ENCODE peak calls at places on chromosomes 7 and 10, in four cellular contexts. Y is GM13976; P is CD8-positive, alpha-beta T cell; C is activated CD8-positive, alpha-beta T cell treated with anti-CD3 and anti-CD28 coated beads for 36 hours. S is an unnamed sample.

GRCh38 chr10:21849624-21850023 is 153.9 kb downstream of the DNAJC1 start:
- DNase-seq in Y (no peak), P (no peak), C (no peak), S (no peak)

GRCh38 chr10:127880557-127880956 is 12.2 kb downstream of the CLRN3 start:
- DNase-seq in Y (no peak), P (no peak), C (no peak), S (peak)

GRCh38 chr7:10646249-10646648 is 327.4 kb upstream of the PHF14 start:
- DNase-seq in Y (no peak), P (no peak), C (no peak), S (no peak)

GRCh38 chr10:86292462-86293322 is 73.9 kb downstream of the GRID1 start:
- DNase-seq in Y (no peak), P (no peak), C (no peak), S (no peak)

GRCh38 chr7:30979027-30979426 is 15.3 kb downstream of the GHRHR start:
- DNase-seq in Y (no peak), P (no peak), C (no peak), S (no peak)

GRCh38 chr7:134552105-134552504 is 3.2 kb downstream of the AKR1B15 start:
- DNase-seq in Y (no peak), P (no peak), C (no peak), S (peak)

GRCh38 chr7:29607889-29608288 is 44.3 kb downstream of the PRR15 start:
- DNase-seq in Y (no peak), P (no peak), C (no peak), S (no peak)

GRCh38 chr7:1247527-1248041 is 14.9 kb downstream of the UNCX start:
- DNase-seq in Y (no peak), P (no peak), C (no peak), S (no peak)

GRCh38 chr10:67775274-67775673 is 62.7 kb downstream of the DNAJC12 start:
- DNase-seq in Y (no peak), P (no peak), C (no peak), S (no peak)

GRCh38 chr10:21171197-21171935 is 274.3 kb upstream of the NEBL start:
- DNase-seq in Y (no peak), P (no peak), C (peak), S (no peak)

GRCh38 chr10:43384252-43385221 is 13.1 kb downstream of the FXYD4 start:
- DNase-seq in Y (no peak), P (no peak), C (no peak), S (no peak)

GRCh38 chr10:119658274-119658673 is 7.1 kb downstream of the BAG3 start:
- DNase-seq in Y (no peak), P (no peak), C (no peak), S (peak)

GRCh38 chr7:141785711-141786552 is 4.1 kb upstream of the TAS2R5 start:
- DNase-seq in Y (peak), P (peak), C (peak), S (no peak)

GRCh38 chr10:57628592-57629284 is 639.0 kb downstream of the IPMK start:
- DNase-seq in Y (no peak), P (no peak), C (no peak), S (no peak)

GRCh38 chr10:7817576-7817975 is 729 bp upstream of the TAF3 start:
- DNase-seq in Y (no peak), P (no peak), C (no peak), S (no peak)

GRCh38 chr7:133978502-133979295 is 148.4 kb upstream of the LRGUK start:
- DNase-seq in Y (no peak), P (no peak), C (no peak), S (no peak)

GRCh38 chr10:75971402-75972211 is 540.2 kb downstream of the LRMDA start:
- DNase-seq in Y (no peak), P (no peak), C (no peak), S (no peak)

GRCh38 chr10:86443069-86443468 is 76.5 kb upstream of the GRID1 start:
- DNase-seq in Y (no peak), P (no peak), C (no peak), S (no peak)

GRCh38 chr10:132446661-132447445 is 49.9 kb downstream of the PWWP2B start:
- DNase-seq in Y (no peak), P (peak), C (peak), S (no peak)

GRCh38 chr10:123795846-123796590 is 95.6 kb downstream of the CPXM2 start:
- DNase-seq in Y (peak), P (no peak), C (no peak), S (no peak)

GRCh38 chr7:34845666-34846361 is 187.8 kb downstream of the NPSR1 start:
- DNase-seq in Y (no peak), P (no peak), C (no peak), S (no peak)

GRCh38 chr10:103847346-103847745 is 8.0 kb downstream of the SH3PXD2A start:
- DNase-seq in Y (no peak), P (no peak), C (no peak), S (no peak)

GRCh38 chr10:103849880-103850571 is 5.3 kb downstream of the SH3PXD2A start:
- DNase-seq in Y (no peak), P (no peak), C (no peak), S (no peak)

GRCh38 chr10:103849212-103849877 is 6.0 kb downstream of the SH3PXD2A start:
- DNase-seq in Y (no peak), P (no peak), C (no peak), S (no peak)

GRCh38 chr10:103845983-103846382 is 9.4 kb downstream of the SH3PXD2A start:
- DNase-seq in Y (peak), P (peak), C (peak), S (peak)

GRCh38 chr10:103847909-103848468 is 7.4 kb downstream of the SH3PXD2A start:
- DNase-seq in Y (no peak), P (no peak), C (peak), S (no peak)
- TF ChIP-seq CTCF in Y (no peak), P (no peak), C (peak), S (no peak)

DNA sequence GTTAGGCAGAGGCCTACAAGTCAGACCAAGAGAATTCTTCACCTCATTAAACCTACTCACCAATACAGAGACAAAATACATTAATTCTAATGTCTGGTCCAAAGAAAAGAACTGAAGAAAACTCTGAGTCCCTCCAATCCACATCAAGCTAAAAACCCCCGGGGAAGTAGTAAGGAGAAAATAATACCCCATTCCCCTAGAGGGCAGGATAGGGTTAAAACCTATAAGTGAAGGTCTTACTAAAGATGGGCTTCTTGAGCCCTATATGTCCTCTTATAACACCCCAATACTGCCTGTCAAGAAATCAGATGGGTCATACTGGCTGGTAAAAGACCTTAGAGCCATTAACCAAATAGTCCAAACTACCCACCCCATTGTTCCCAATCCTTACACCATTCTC is 141.3 kb upstream of the TMEM106B start:
- DNase-seq in Y (no peak), P (no peak), C (no peak), S (no peak)
- TF ChIP-seq CTCF in Y (no peak), P (no peak), C (no peak), S (no peak)

DNA sequence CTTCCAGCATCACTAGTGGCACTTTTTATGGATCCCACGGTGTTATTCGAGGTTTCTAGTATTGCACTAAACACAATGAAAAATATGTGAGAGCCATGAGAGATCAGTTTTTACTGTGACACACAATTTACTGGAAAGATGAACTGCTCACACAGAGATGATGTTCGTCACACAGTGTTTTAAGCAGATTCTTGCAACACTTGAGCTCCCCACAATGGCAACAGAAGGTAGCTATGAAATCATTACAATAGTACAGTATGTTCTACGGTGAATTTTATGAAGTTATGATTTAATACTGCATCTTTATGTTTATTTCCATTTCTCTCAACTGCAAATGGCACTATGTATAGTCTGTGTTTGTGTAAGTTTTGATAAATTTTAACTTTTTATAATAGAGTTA is 27.4 kb upstream of the ENTPD1 start:
- DNase-seq in Y (no peak), P (no peak), C (no peak), S (no peak)
- TF ChIP-seq CTCF in Y (no peak), P (no peak), C (no peak), S (no peak)

DNA sequence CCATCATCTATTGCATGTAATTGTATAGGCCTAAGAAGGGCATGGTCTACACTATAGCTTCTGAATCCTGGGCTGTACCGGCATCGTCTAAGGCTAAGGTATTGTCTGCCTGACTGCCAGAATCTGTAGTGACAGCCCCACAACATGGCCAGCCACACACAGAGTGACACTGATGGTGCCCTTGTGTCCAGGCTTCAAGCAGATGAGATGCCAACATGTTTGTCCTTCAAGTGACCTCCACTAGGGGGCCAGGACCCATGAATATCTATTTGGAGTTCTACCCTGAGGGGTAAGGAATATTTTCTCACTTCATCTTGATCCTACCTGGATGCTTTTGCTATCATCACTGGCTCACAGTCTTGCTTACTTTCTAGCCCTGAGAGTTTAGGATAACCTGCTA is 1.5 kb downstream of the CYP3A7 start:
- DNase-seq in Y (no peak), P (no peak), C (no peak), S (no peak)
- TF ChIP-seq CTCF in Y (no peak), P (peak), C (peak), S (no peak)

GRCh38 chr7:6420680-6421079 is 27.1 kb downstream of the DAGLB start:
- DNase-seq in Y (no peak), P (no peak), C (no peak), S (no peak)

GRCh38 chr7:6419310-6419773 is 28.4 kb downstream of the DAGLB start:
- DNase-seq in Y (no peak), P (no peak), C (no peak), S (peak)

GRCh38 chr7:6417408-6417807 is 30.3 kb downstream of the DAGLB start:
- DNase-seq in Y (no peak), P (no peak), C (no peak), S (no peak)

GRCh38 chr7:6413637-6414036 is 34.1 kb downstream of the DAGLB start:
- DNase-seq in Y (no peak), P (no peak), C (no peak), S (no peak)

GRCh38 chr7:6416516-6417145 is 31.1 kb downstream of the DAGLB start:
- DNase-seq in Y (no peak), P (no peak), C (no peak), S (no peak)
- TF ChIP-seq CTCF in Y (no peak), P (no peak), C (no peak), S (no peak)

GRCh38 chr10:5199398-5199797 is 2.8 kb downstream of the AKR1C4 start:
- DNase-seq in Y (no peak), P (no peak), C (no peak), S (no peak)
- TF ChIP-seq CTCF in Y (no peak), P (no peak), C (no peak), S (no peak)

DNA sequence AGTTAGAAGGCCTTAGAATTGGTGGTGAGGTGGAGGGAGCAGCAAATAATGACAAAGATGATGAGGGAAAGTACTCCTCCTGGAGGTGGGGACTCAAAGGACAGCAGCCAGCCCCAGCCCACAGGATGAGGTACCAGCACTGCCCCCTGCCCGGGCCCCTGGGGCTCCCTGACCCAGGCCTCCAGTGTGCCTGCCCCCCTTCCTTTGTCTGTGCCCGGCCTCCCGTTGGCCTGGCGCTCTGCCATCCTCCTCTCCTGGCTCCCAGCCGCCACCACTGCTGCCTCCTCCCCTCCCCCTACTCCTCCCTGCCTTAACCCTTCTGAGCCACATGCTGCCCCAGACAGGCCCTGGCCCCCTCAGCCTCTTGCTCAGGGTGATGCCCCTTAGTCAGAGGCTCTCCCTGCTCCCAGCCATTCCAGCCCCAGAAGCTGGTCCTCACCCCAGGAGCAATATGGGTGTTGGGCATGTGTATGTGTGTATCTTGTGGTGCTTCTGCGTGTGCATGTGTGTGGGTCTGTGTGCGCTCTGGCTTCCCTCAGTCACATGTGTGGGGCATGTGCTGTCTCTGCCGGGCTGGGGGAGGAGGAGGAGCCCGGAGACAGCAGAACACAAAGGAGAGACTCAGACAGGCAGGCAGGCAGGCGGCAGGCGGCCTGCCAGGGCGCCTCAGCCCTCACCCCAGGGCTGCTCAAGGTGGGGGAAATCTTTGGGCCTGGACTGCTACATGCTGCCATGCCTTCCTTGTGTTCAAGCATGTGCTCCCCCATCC is 2.6 kb downstream of the LDB1 start:
- DNase-seq in Y (peak), P (peak), C (peak), S (peak)
- TF ChIP-seq CTCF in Y (no peak), P (no peak), C (peak), S (no peak)

S was measured in gastrocnemius medialis.